ENCODE peak calls at places on chromosome 13, in eight cellular contexts. L, G, W, O, V, M, T and P are unnamed samples.

GRCh38 chr13:40490086-40490723 is 176.2 kb downstream of the FOXO1 start:
- DNase-seq in L (no peak), G (no peak), W (no peak), O (no peak), V (no peak), M (peak), T (no peak), P (no peak)

GRCh38 chr13:113297370-113297871 is 382 bp downstream of the LAMP1 start:
- DNase-seq in L (no peak), G (no peak), W (peak), O (no peak), V (no peak), M (peak), T (peak), P (no peak)

GRCh38 chr13:106275441-106276032 is 259.9 kb downstream of the EFNB2 start:
- DNase-seq in L (no peak), G (no peak), W (no peak), O (no peak), V (no peak), M (no peak), T (no peak), P (no peak)

GRCh38 chr13:48844676-48845075 is 131.0 kb upstream of the FNDC3A start:
- DNase-seq in L (no peak), G (no peak), W (no peak), O (no peak), V (no peak), M (no peak), T (no peak), P (no peak)

GRCh38 chr13:28321751-28322150 is 173.2 kb downstream of the FLT1 start:
- DNase-seq in L (no peak), G (no peak), W (peak), O (no peak), V (no peak), M (no peak), T (no peak), P (no peak)

GRCh38 chr13:37208052-37208451 is 102.6 kb upstream of the CSNK1A1L start:
- DNase-seq in L (no peak), G (no peak), W (no peak), O (no peak), V (no peak), M (no peak), T (no peak), P (no peak)

GRCh38 chr13:99123101-99124045 is 77.3 kb upstream of the UBAC2 start:
- DNase-seq in L (no peak), G (no peak), W (peak), O (no peak), V (no peak), M (no peak), T (no peak), P (no peak)

GRCh38 chr13:113398963-113399754 is 35.2 kb upstream of the GRTP1 start:
- DNase-seq in L (no peak), G (no peak), W (no peak), O (no peak), V (no peak), M (peak), T (no peak), P (no peak)

GRCh38 chr13:56561327-56561726 is 579.4 kb upstream of the PRR20A start:
- DNase-seq in L (no peak), G (no peak), W (no peak), O (no peak), V (no peak), M (no peak), T (no peak), P (no peak)

GRCh38 chr13:51453308-51453958 is 597 bp upstream of the INTS6 start:
- DNase-seq in L (no peak), G (peak), W (no peak), O (no peak), V (peak), M (peak), T (peak), P (peak)

GRCh38 chr13:104485571-104485970 is 1419.4 kb upstream of the SLC10A2 start:
- DNase-seq in L (no peak), G (no peak), W (no peak), O (no peak), V (no peak), M (no peak), T (no peak), P (no peak)

GRCh38 chr13:49627831-49628652 is at the start of gene ARL11:
- DNase-seq in L (no peak), G (peak), W (no peak), O (no peak), V (peak), M (peak), T (peak), P (peak)

GRCh38 chr13:47216176-47216822 is 319.4 kb upstream of the HTR2A start:
- DNase-seq in L (no peak), G (no peak), W (peak), O (peak), V (no peak), M (no peak), T (no peak), P (no peak)

GRCh38 chr13:78787189-78787588 is 128.2 kb upstream of the OBI1 start:
- DNase-seq in L (no peak), G (no peak), W (no peak), O (no peak), V (no peak), M (no peak), T (no peak), P (no peak)

GRCh38 chr13:45519473-45519872 is 54.7 kb downstream of the COG3 start:
- DNase-seq in L (no peak), G (no peak), W (no peak), O (no peak), V (no peak), M (no peak), T (no peak), P (no peak)

GRCh38 chr13:30303269-30303668 is 4.1 kb downstream of the KATNAL1 start:
- DNase-seq in L (no peak), G (no peak), W (no peak), O (no peak), V (no peak), M (no peak), T (no peak), P (no peak)

GRCh38 chr13:101155920-101156319 is 260.4 kb downstream of the NALCN start:
- DNase-seq in L (no peak), G (no peak), W (peak), O (no peak), V (no peak), M (no peak), T (no peak), P (no peak)

GRCh38 chr13:97492257-97492656 is 58.3 kb downstream of the RAP2A start:
- DNase-seq in L (no peak), G (no peak), W (no peak), O (no peak), V (no peak), M (no peak), T (no peak), P (no peak)

GRCh38 chr13:51818771-51819511 is 15.0 kb upstream of the DHRS12 start:
- DNase-seq in L (no peak), G (peak), W (no peak), O (no peak), V (no peak), M (no peak), T (no peak), P (no peak)

GRCh38 chr13:101530293-101530692 is 77.8 kb downstream of the ITGBL1 start:
- DNase-seq in L (no peak), G (no peak), W (peak), O (no peak), V (no peak), M (no peak), T (no peak), P (no peak)

GRCh38 chr13:20492641-20493040 is 33.0 kb downstream of the CRYL1 start:
- DNase-seq in L (no peak), G (no peak), W (peak), O (no peak), V (peak), M (peak), T (no peak), P (no peak)